ENCODE peak calls at places on chromosomes 1 and 21, in seven cellular contexts. I is HTR-8/SVneo; V is lower leg skin; S is NCI-H774; L is neural crest cell; D is activated T-cell treated with anti-CD3 and anti-CD28 coated beads, Interleukin-2, amount 50 U/mL, for 72 hours; O is AG09319. P is an unnamed sample.

GRCh38 chr1:91281782-91282181 is 122.9 kb downstream of the HFM1 start:
- DNase-seq in I (no peak), O (no peak), L (no peak), V (no peak), S (no peak), D (no peak), P (no peak)

GRCh38 chr1:226790545-226791181 is 51.6 kb upstream of the ITPKB start:
- DNase-seq in V (no peak), I (no peak), L (no peak), S (no peak), O (no peak), D (no peak), P (no peak)

GRCh38 chr1:182217967-182218366 is 156.5 kb upstream of the ZNF648 start:
- DNase-seq in D (no peak), V (no peak), I (no peak), O (no peak), S (no peak), L (no peak), P (no peak)

GRCh38 chr21:33374080-33374873 is 28.9 kb upstream of the IFNGR2 start:
- DNase-seq in S (peak), L (no peak), D (peak), V (no peak), I (no peak), O (no peak), P (no peak)

GRCh38 chr1:59279651-59280050 is 17.2 kb upstream of the FGGY start:
- DNase-seq in V (no peak), S (no peak), D (no peak), L (no peak), I (no peak), O (no peak), P (no peak)

GRCh38 chr1:164787834-164788231 is 228.8 kb downstream of the PBX1 start:
- DNase-seq in S (no peak), V (no peak), O (no peak), D (no peak), I (no peak), L (no peak), P (no peak)

GRCh38 chr1:243882276-243882675 is 32.2 kb upstream of the AKT3 start:
- DNase-seq in O (no peak), V (no peak), S (no peak), I (no peak), L (no peak), D (no peak), P (no peak)

GRCh38 chr1:207918016-207918415 is 7.1 kb upstream of the CD34 start:
- DNase-seq in V (no peak), I (no peak), D (no peak), S (no peak), L (no peak), O (no peak), P (no peak)

GRCh38 chr1:56202186-56202585 is 377.2 kb downstream of the PLPP3 start:
- DNase-seq in V (no peak), I (no peak), L (no peak), D (no peak), O (no peak), S (no peak), P (no peak)

P was measured in epithelial cell of proximal tubule.